ENCODE peak calls at places on chromosomes 13 and 19, in seven cellular contexts. One of them, this sample, is unnamed.
A peak's percentile ranks its signal among the peaks of the same experiment; 100 is the strongest.

GRCh38 chr13:40187324-40187795 is 479.1 kb downstream of the FOXO1 start:
- DNase-seq in type B pancreatic cell: no peak
- DNase-seq in WERI-Rb-1: no peak
- DNase-seq in brain microvascular endothelial cell: no peak
- DNase-seq in tibial artery: no peak
- DNase-seq in MCF 10A: no peak
- DNase-seq in heart right ventricle: no peak
- DNase-seq in this sample: no peak

GRCh38 chr19:45955905-45956608 is 17.6 kb downstream of the NOVA2 start:
- DNase-seq in tibial artery: peak; percentile 56
- DNase-seq in heart right ventricle: peak; percentile 90
- DNase-seq in MCF 10A: peak; percentile 83
- DNase-seq in WERI-Rb-1: no peak
- DNase-seq in type B pancreatic cell: no peak
- DNase-seq in brain microvascular endothelial cell: peak; percentile 13
- DNase-seq in this sample: no peak

GRCh38 chr19:46192990-46193650 is 36.4 kb upstream of the IGFL1 start:
- DNase-seq in tibial artery: peak; percentile 31
- DNase-seq in heart right ventricle: no peak
- DNase-seq in brain microvascular endothelial cell: peak; percentile 79
- DNase-seq in MCF 10A: peak; percentile 91
- DNase-seq in WERI-Rb-1: no peak
- DNase-seq in type B pancreatic cell: no peak
- DNase-seq in this sample: peak; percentile 79

GRCh38 chr19:45772130-45772880 is 3.3 kb upstream of the SIX5 start:
- DNase-seq in tibial artery: no peak
- DNase-seq in MCF 10A: no peak
- DNase-seq in type B pancreatic cell: no peak
- DNase-seq in brain microvascular endothelial cell: no peak
- DNase-seq in heart right ventricle: no peak
- DNase-seq in WERI-Rb-1: no peak
- DNase-seq in this sample: no peak

GRCh38 chr19:29528350-29528945 is 2.7 kb downstream of the VSTM2B start:
- DNase-seq in heart right ventricle: peak; percentile 25
- DNase-seq in WERI-Rb-1: peak; percentile 67
- DNase-seq in type B pancreatic cell: peak; percentile 87
- DNase-seq in MCF 10A: no peak
- DNase-seq in tibial artery: peak; percentile 38
- DNase-seq in brain microvascular endothelial cell: peak; percentile 47
- DNase-seq in this sample: peak; percentile 12

GRCh38 chr19:7888145-7888825 is at the start of gene LRRC8E:
- DNase-seq in type B pancreatic cell: no peak
- DNase-seq in WERI-Rb-1: no peak
- DNase-seq in brain microvascular endothelial cell: peak; percentile 64
- DNase-seq in MCF 10A: peak; percentile 83
- DNase-seq in tibial artery: no peak
- DNase-seq in heart right ventricle: no peak
- DNase-seq in this sample: peak; percentile 60

GRCh38 chr13:101757446-101758039 is 305.1 kb downstream of the ITGBL1 start:
- DNase-seq in brain microvascular endothelial cell: no peak
- DNase-seq in WERI-Rb-1: no peak
- DNase-seq in MCF 10A: peak; percentile 56
- DNase-seq in type B pancreatic cell: no peak
- DNase-seq in heart right ventricle: no peak
- DNase-seq in tibial artery: no peak
- DNase-seq in this sample: peak; percentile 16

GRCh38 chr13:45809810-45810394 is 41.7 kb downstream of the SIAH3 start:
- DNase-seq in MCF 10A: no peak
- DNase-seq in heart right ventricle: no peak
- DNase-seq in WERI-Rb-1: no peak
- DNase-seq in brain microvascular endothelial cell: peak; percentile 5
- DNase-seq in tibial artery: no peak
- DNase-seq in type B pancreatic cell: no peak
- DNase-seq in this sample: no peak

GRCh38 chr13:113357529-113357928 is 6.4 kb downstream of the GRTP1 start:
- DNase-seq in MCF 10A: no peak
- DNase-seq in brain microvascular endothelial cell: peak; percentile 71
- DNase-seq in type B pancreatic cell: no peak
- DNase-seq in heart right ventricle: no peak
- DNase-seq in tibial artery: no peak
- DNase-seq in WERI-Rb-1: no peak
- DNase-seq in this sample: peak; percentile 82

GRCh38 chr19:3178377-3178972 is at the start of gene S1PR4:
- DNase-seq in heart right ventricle: no peak
- DNase-seq in type B pancreatic cell: peak; percentile 68
- DNase-seq in WERI-Rb-1: no peak
- DNase-seq in tibial artery: no peak
- DNase-seq in MCF 10A: no peak
- DNase-seq in brain microvascular endothelial cell: no peak
- DNase-seq in this sample: no peak

GRCh38 chr19:51018745-51019543 is 565 bp downstream of the KLK10 start:
- DNase-seq in heart right ventricle: no peak
- DNase-seq in type B pancreatic cell: no peak
- DNase-seq in MCF 10A: no peak
- DNase-seq in WERI-Rb-1: no peak
- DNase-seq in brain microvascular endothelial cell: no peak
- DNase-seq in tibial artery: no peak
- DNase-seq in this sample: no peak

GRCh38 chr19:55253842-55254624 is 4.8 kb downstream of the PPP6R1 start:
- DNase-seq in brain microvascular endothelial cell: no peak
- DNase-seq in tibial artery: no peak
- DNase-seq in MCF 10A: no peak
- DNase-seq in WERI-Rb-1: no peak
- DNase-seq in type B pancreatic cell: no peak
- DNase-seq in heart right ventricle: no peak
- DNase-seq in this sample: no peak

GRCh38 chr19:42410371-42410770 is 16.8 kb downstream of the LIPE start:
- DNase-seq in tibial artery: no peak
- DNase-seq in type B pancreatic cell: no peak
- DNase-seq in WERI-Rb-1: no peak
- DNase-seq in brain microvascular endothelial cell: no peak
- DNase-seq in heart right ventricle: no peak
- DNase-seq in MCF 10A: no peak
- DNase-seq in this sample: no peak

GRCh38 chr19:42409477-42409876 is 17.7 kb downstream of the LIPE start:
- DNase-seq in heart right ventricle: peak; percentile 36
- DNase-seq in brain microvascular endothelial cell: no peak
- DNase-seq in type B pancreatic cell: no peak
- DNase-seq in MCF 10A: no peak
- DNase-seq in WERI-Rb-1: no peak
- DNase-seq in tibial artery: no peak
- DNase-seq in this sample: no peak

GRCh38 chr19:42411581-42412178 is 15.5 kb downstream of the LIPE start:
- DNase-seq in WERI-Rb-1: no peak
- DNase-seq in type B pancreatic cell: no peak
- DNase-seq in tibial artery: no peak
- DNase-seq in MCF 10A: no peak
- DNase-seq in brain microvascular endothelial cell: no peak
- DNase-seq in heart right ventricle: no peak
- DNase-seq in this sample: no peak

GRCh38 chr19:42412223-42412622 is 15.0 kb downstream of the LIPE start:
- DNase-seq in heart right ventricle: no peak
- DNase-seq in MCF 10A: no peak
- DNase-seq in tibial artery: no peak
- DNase-seq in type B pancreatic cell: no peak
- DNase-seq in WERI-Rb-1: peak; percentile 69
- DNase-seq in brain microvascular endothelial cell: no peak
- DNase-seq in this sample: peak; percentile 19

GRCh38 chr19:42412661-42413076 is 14.5 kb downstream of the LIPE start:
- DNase-seq in type B pancreatic cell: no peak
- DNase-seq in MCF 10A: no peak
- DNase-seq in brain microvascular endothelial cell: no peak
- DNase-seq in tibial artery: no peak
- DNase-seq in WERI-Rb-1: no peak
- DNase-seq in heart right ventricle: no peak
- DNase-seq in this sample: no peak
- TF ChIP-seq CTCF in type B pancreatic cell: no peak
- TF ChIP-seq CTCF in MCF 10A: no peak
- TF ChIP-seq CTCF in brain microvascular endothelial cell: no peak
- TF ChIP-seq CTCF in tibial artery: no peak
- TF ChIP-seq CTCF in WERI-Rb-1: no peak
- TF ChIP-seq CTCF in heart right ventricle: no peak
- TF ChIP-seq CTCF in this sample: no peak

GRCh38 chr13:110676511-110677204 is 29.3 kb downstream of the CARS2 start:
- DNase-seq in WERI-Rb-1: no peak
- DNase-seq in MCF 10A: no peak
- DNase-seq in type B pancreatic cell: no peak
- DNase-seq in brain microvascular endothelial cell: no peak
- DNase-seq in tibial artery: no peak
- DNase-seq in heart right ventricle: no peak
- DNase-seq in this sample: no peak
- TF ChIP-seq CTCF in WERI-Rb-1: no peak
- TF ChIP-seq CTCF in MCF 10A: no peak
- TF ChIP-seq CTCF in type B pancreatic cell: no peak
- TF ChIP-seq CTCF in brain microvascular endothelial cell: no peak
- TF ChIP-seq CTCF in tibial artery: no peak
- TF ChIP-seq CTCF in heart right ventricle: no peak
- TF ChIP-seq CTCF in this sample: no peak

GRCh38 chr19:18338471-18339001 is 1.9 kb upstream of the PGPEP1 start:
- DNase-seq in MCF 10A: no peak
- DNase-seq in type B pancreatic cell: no peak
- DNase-seq in brain microvascular endothelial cell: no peak
- DNase-seq in tibial artery: no peak
- DNase-seq in WERI-Rb-1: no peak
- DNase-seq in heart right ventricle: no peak
- DNase-seq in this sample: no peak

GRCh38 chr19:18340237-18340989 is at the start of gene PGPEP1:
- DNase-seq in brain microvascular endothelial cell: no peak
- DNase-seq in MCF 10A: no peak
- DNase-seq in heart right ventricle: peak; percentile 82
- DNase-seq in type B pancreatic cell: peak; percentile 84
- DNase-seq in WERI-Rb-1: peak; percentile 70
- DNase-seq in tibial artery: peak; percentile 35
- DNase-seq in this sample: peak; percentile 35

GRCh38 chr19:18340990-18341868 is 831 bp downstream of the PGPEP1 start:
- DNase-seq in type B pancreatic cell: no peak
- DNase-seq in MCF 10A: peak; percentile 39
- DNase-seq in heart right ventricle: peak; percentile 53
- DNase-seq in WERI-Rb-1: peak; percentile 72
- DNase-seq in brain microvascular endothelial cell: no peak
- DNase-seq in tibial artery: peak; percentile 52
- DNase-seq in this sample: peak; percentile 39

GRCh38 chr19:18342090-18342632 is 1.8 kb downstream of the PGPEP1 start:
- DNase-seq in type B pancreatic cell: no peak
- DNase-seq in tibial artery: no peak
- DNase-seq in MCF 10A: no peak
- DNase-seq in brain microvascular endothelial cell: no peak
- DNase-seq in WERI-Rb-1: no peak
- DNase-seq in heart right ventricle: no peak
- DNase-seq in this sample: no peak

DNA sequence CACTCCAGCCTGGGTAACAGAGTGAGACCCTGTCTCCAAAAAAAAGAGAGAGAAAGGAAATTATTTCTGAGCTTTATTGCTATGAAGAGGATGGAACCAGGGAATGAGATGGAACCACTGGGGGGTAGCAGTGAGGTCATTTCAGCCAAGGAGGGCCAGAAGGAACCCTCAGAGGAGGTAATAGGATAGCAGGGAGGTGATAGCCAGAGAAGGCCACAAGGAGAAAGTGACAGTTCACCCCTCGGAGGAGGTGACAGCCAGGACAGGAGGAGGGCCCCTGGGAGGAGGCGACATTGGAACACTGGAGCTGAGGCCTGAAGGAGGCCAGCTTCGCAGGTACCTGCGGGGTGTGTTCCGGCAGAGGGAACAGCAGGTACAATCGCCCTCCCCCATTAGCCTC is 695 bp upstream of the PGPEP1 start:
- DNase-seq in brain microvascular endothelial cell: no peak
- DNase-seq in heart right ventricle: no peak
- DNase-seq in type B pancreatic cell: no peak
- DNase-seq in WERI-Rb-1: peak; percentile 34
- DNase-seq in tibial artery: no peak
- DNase-seq in MCF 10A: no peak
- DNase-seq in this sample: peak; percentile 10
- TF ChIP-seq CTCF in brain microvascular endothelial cell: peak; percentile 61
- TF ChIP-seq CTCF in heart right ventricle: peak; percentile 24
- TF ChIP-seq CTCF in type B pancreatic cell: peak; percentile 35
- TF ChIP-seq CTCF in WERI-Rb-1: peak; percentile 43
- TF ChIP-seq CTCF in tibial artery: no peak
- TF ChIP-seq CTCF in MCF 10A: no peak
- TF ChIP-seq CTCF in this sample: peak; percentile 59

GRCh38 chr19:40600086-40600917 is 867 bp upstream of the LTBP4 start:
- DNase-seq in heart right ventricle: peak; percentile 70
- DNase-seq in tibial artery: peak; percentile 58
- DNase-seq in MCF 10A: no peak
- DNase-seq in WERI-Rb-1: no peak
- DNase-seq in type B pancreatic cell: no peak
- DNase-seq in brain microvascular endothelial cell: no peak
- DNase-seq in this sample: no peak

GRCh38 chr19:40599331-40600085 is 1.7 kb upstream of the LTBP4 start:
- DNase-seq in type B pancreatic cell: no peak
- DNase-seq in WERI-Rb-1: no peak
- DNase-seq in tibial artery: peak; percentile 45
- DNase-seq in heart right ventricle: peak; percentile 54
- DNase-seq in MCF 10A: no peak
- DNase-seq in brain microvascular endothelial cell: no peak
- DNase-seq in this sample: no peak

GRCh38 chr19:40598918-40599307 is 2.3 kb upstream of the LTBP4 start:
- DNase-seq in tibial artery: no peak
- DNase-seq in MCF 10A: no peak
- DNase-seq in brain microvascular endothelial cell: no peak
- DNase-seq in heart right ventricle: no peak
- DNase-seq in type B pancreatic cell: no peak
- DNase-seq in WERI-Rb-1: no peak
- DNase-seq in this sample: no peak

GRCh38 chr19:40603071-40603718 is 2.0 kb downstream of the LTBP4 start:
- DNase-seq in brain microvascular endothelial cell: no peak
- DNase-seq in type B pancreatic cell: no peak
- DNase-seq in WERI-Rb-1: peak; percentile 67
- DNase-seq in heart right ventricle: no peak
- DNase-seq in MCF 10A: no peak
- DNase-seq in tibial artery: no peak
- DNase-seq in this sample: peak; percentile 35

DNA sequence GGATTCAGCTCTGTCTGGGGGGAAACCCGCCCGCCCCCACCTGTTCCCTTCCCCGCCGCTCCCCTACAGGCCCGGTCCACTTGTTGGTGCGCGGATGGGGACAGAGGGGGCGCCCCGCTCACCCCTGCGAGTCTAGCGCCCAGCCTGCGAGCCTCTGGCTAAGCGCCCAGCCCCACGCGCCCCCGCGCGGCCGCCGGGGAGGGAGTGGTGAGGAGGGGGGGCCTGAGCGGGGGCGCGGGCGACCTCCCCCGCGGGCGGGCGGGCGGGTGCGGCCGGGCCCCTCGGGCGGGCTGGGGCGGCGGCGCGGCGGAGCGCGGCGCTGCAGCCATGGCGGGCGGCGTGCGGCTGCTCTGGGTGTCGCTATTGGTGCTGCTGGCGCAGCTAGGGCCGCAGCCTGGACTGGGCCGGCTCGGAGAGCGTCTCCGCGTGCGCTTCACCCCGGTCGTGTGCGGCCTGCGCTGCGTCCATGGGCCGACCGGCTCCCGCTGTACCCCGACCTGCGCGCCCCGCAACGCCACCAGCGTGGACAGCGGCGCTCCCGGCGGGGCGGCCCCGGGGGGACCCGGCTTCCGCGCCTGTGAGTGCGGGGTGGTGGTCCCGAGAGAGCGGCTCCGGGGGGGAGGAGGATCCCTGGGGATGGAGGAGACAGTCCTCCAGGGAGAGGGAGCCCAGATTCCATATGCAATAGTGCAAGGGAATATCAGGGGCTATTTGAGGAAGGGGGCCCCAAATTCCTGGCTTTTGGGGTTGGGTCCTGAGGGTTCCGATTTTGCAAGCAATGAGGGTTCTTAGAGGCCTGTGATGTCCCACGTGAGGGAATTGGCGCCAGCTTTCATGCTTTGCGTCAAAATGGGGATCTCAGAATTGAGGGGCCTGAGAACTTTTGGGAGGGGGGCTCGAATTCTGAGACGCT is at the start of gene LTBP4:
- DNase-seq in WERI-Rb-1: no peak
- DNase-seq in tibial artery: peak; percentile 56
- DNase-seq in brain microvascular endothelial cell: no peak
- DNase-seq in MCF 10A: no peak
- DNase-seq in heart right ventricle: peak; percentile 75
- DNase-seq in type B pancreatic cell: no peak
- DNase-seq in this sample: no peak
- TF ChIP-seq CTCF in WERI-Rb-1: no peak
- TF ChIP-seq CTCF in tibial artery: no peak
- TF ChIP-seq CTCF in brain microvascular endothelial cell: peak; percentile 3
- TF ChIP-seq CTCF in MCF 10A: no peak
- TF ChIP-seq CTCF in heart right ventricle: peak; percentile 47
- TF ChIP-seq CTCF in type B pancreatic cell: peak; percentile 14
- TF ChIP-seq CTCF in this sample: no peak